ENCODE peak calls at places on chromosomes 3 and 15, in six cellular contexts. A, R, L, Z, H and S are unnamed samples.

GRCh38 chr3:126540342-126540849 is 16.4 kb downstream of the CHST13 start:
- DNase-seq in A (peak), R (no peak), L (peak), Z (peak), H (no peak), S (peak)

GRCh38 chr3:124669470-124669869 is 60.8 kb upstream of the UMPS start:
- DNase-seq in A (no peak), R (no peak), L (no peak), Z (no peak), H (no peak), S (no peak)

GRCh38 chr15:74173545-74174215 is at the start of gene ISLR:
- DNase-seq in A (peak), R (peak), L (peak), Z (no peak), H (no peak), S (peak)

GRCh38 chr3:156739976-156740375 is 65.6 kb downstream of the TIPARP start:
- DNase-seq in A (no peak), R (no peak), L (no peak), Z (no peak), H (no peak), S (no peak)

GRCh38 chr3:78742041-78742440 is 1025.8 kb downstream of the ROBO1 start:
- DNase-seq in A (no peak), R (no peak), L (no peak), Z (no peak), H (no peak), S (no peak)

GRCh38 chr3:29764603-29765254 is 483.9 kb downstream of the RBMS3 start:
- DNase-seq in A (peak), R (no peak), L (no peak), Z (no peak), H (peak), S (no peak)

GRCh38 chr15:44243829-44244228 is 44.7 kb upstream of the GOLM2 start:
- DNase-seq in A (no peak), R (no peak), L (no peak), Z (no peak), H (no peak), S (no peak)

GRCh38 chr15:62756326-62756994 is 286.1 kb upstream of the TPM1 start:
- DNase-seq in A (no peak), R (no peak), L (no peak), Z (no peak), H (no peak), S (no peak)

GRCh38 chr3:122921791-122922651 is 105.5 kb downstream of the SEMA5B start:
- DNase-seq in A (no peak), R (no peak), L (no peak), Z (no peak), H (peak), S (peak)

GRCh38 chr3:33881181-33882064 is 83.0 kb downstream of the PDCD6IP start:
- DNase-seq in A (no peak), R (no peak), L (no peak), Z (no peak), H (no peak), S (no peak)

GRCh38 chr3:134057006-134057832 is 27.5 kb upstream of the SLCO2A1 start:
- DNase-seq in A (no peak), R (no peak), L (no peak), Z (no peak), H (no peak), S (no peak)

GRCh38 chr3:77475545-77475944 is 435.6 kb downstream of the ROBO2 start:
- DNase-seq in A (no peak), R (no peak), L (no peak), Z (no peak), H (no peak), S (no peak)

GRCh38 chr3:114669614-114670013 is 375.8 kb downstream of the TIGIT start:
- DNase-seq in A (no peak), R (no peak), L (no peak), Z (no peak), H (no peak), S (no peak)

GRCh38 chr15:50247819-50248650 is 17.5 kb downstream of the HDC start:
- DNase-seq in A (no peak), R (peak), L (no peak), Z (no peak), H (peak), S (no peak)

GRCh38 chr3:107412376-107412775 is 35.1 kb downstream of the CCDC54 start:
- DNase-seq in A (no peak), R (no peak), L (no peak), Z (no peak), H (no peak), S (no peak)

GRCh38 chr3:177830411-177830849 is 633.1 kb upstream of the TBL1XR1 start:
- DNase-seq in A (peak), R (no peak), L (no peak), Z (no peak), H (no peak), S (no peak)

GRCh38 chr3:17581421-17582080 is 160.9 kb downstream of the TBC1D5 start:
- DNase-seq in A (no peak), R (no peak), L (no peak), Z (no peak), H (no peak), S (no peak)

GRCh38 chr3:184687363-184688049 is 24.4 kb downstream of the MAGEF1 start:
- DNase-seq in A (no peak), R (peak), L (no peak), Z (peak), H (no peak), S (no peak)

GRCh38 chr15:39381517-39381916 is 199.4 kb upstream of the THBS1 start:
- DNase-seq in A (no peak), R (no peak), L (no peak), Z (no peak), H (peak), S (no peak)